ENCODE peak calls at places on chromosomes 13 and 19, in seven cellular contexts. W is CD8-positive, alpha-beta memory T cell; H is A549; E is CD8-positive, alpha-beta T cell; X is tibial artery; U is neuronal stem cell; B is left ventricle myocardium inferior. L is an unnamed sample. For H3K9me3, the result is how much of the 10 kb centered on the place peaks cover.

GRCh38 chr19:45402469-45403070 is 2.3 kb downstream of the PPP1R13L start:
- DNase-seq in W (no peak), H (peak), E (no peak), X (no peak), U (no peak), B (peak), L (no peak)

GRCh38 chr13:108974686-108975085 is 345.3 kb downstream of the MYO16 start:
- DNase-seq in W (no peak), H (no peak), E (no peak), X (no peak), U (no peak), B (no peak), L (no peak)

GRCh38 chr13:40434516-40435397 is 231.7 kb downstream of the FOXO1 start:
- DNase-seq in W (no peak), H (no peak), E (no peak), X (no peak), U (no peak), B (no peak), L (no peak)

GRCh38 chr19:2952953-2953481 is 8.2 kb upstream of the ZNF77 start:
- DNase-seq in W (no peak), H (no peak), E (no peak), X (no peak), U (no peak), B (no peak), L (no peak)

GRCh38 chr13:108342369-108343289 is 73.1 kb downstream of the TNFSF13B start:
- DNase-seq in W (no peak), H (peak), E (no peak), X (no peak), U (peak), B (no peak), L (no peak)

GRCh38 chr13:77267362-77267761 is 59.5 kb downstream of the MYCBP2 start:
- DNase-seq in W (no peak), H (no peak), E (no peak), X (no peak), U (no peak), B (no peak), L (no peak)

GRCh38 chr13:23987331-23987730 is 90.0 kb upstream of the C1QTNF9B start:
- DNase-seq in W (no peak), H (no peak), E (no peak), X (no peak), U (no peak), B (no peak), L (no peak)

GRCh38 chr19:13881692-13882418 is 4.9 kb downstream of the NANOS3 start:
- DNase-seq in W (peak), H (no peak), E (no peak), X (no peak), U (no peak), B (no peak), L (no peak)

GRCh38 chr13:72104656-72105180 is 237.7 kb upstream of the DACH1 start:
- DNase-seq in W (no peak), H (no peak), E (no peak), X (no peak), U (no peak), B (no peak), L (no peak)

GRCh38 chr19:1285737-1286360 is at the start of gene EFNA2:
- DNase-seq in W (no peak), H (no peak), E (no peak), X (no peak), U (no peak), B (no peak), L (no peak)

DNA sequence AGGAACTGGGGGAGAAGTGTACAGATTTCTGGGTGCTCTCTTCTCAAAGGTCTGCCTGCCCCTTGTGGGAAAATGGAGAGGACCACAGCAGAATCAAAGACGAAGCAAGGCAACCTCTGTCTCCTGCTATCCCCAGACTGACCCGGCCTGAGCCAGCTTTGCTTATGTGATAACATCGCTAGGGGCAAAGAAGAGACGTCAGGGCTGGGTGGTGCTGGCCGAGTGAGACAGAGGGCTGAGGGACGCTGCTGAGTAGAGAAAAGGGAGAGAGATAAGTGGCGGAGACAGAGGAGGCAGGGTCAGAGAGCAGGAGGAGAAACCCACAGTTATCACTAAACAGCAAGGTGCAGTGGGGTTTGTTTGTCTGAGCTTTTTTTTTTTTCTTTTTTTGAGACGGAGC is 4.6 kb upstream of the MUC16 start:
- DNase-seq in W (no peak), H (peak), E (no peak), X (no peak), U (no peak), B (no peak), L (no peak)
- H3K9me3 ChIP-seq in W (under half), H (under half), E (under half), X (under half), U (under half), B (under half), L (under half)

DNA sequence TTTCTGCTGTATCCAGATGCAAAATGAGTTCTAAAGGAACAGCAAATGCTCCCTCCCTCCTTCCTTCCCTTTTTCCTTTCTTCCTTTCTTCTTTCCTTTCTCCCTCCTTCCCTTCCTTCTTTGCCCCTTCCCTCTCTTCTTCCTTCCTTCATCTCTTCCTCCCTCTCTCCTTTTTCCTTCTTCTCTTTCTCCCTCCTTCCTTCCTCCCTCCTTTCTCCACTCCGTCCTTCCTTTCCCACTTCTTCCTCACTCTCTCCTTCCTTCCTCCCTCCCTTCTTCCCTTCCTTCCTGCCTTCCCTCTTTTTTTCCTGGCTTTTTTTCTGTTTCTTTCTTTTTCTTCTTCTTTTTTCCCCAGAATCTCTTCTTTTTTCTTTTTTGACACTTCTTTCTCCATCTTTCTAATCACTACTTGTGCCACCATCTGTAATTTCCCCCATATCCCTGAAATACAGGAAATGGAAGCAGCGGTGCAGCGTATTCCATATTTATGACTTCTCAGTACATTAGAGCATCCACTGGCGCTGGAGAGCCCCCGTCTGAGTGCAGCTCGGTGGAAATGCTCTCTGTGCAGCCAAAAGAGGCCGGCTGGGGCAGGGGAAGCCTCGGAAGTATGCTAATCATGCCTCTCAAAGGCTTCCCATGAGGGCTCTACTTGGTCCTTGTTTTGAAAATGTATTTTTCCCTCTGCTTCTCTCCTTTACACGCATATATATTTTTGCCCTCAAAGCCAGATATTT is 275.6 kb downstream of the TSHZ3 start:
- DNase-seq in W (no peak), H (no peak), E (no peak), X (no peak), U (no peak), B (no peak), L (no peak)
- H3K9me3 ChIP-seq in W (under half), H (under half), E (under half), X (under half), U (under half), B (under half), L (under half)

GRCh38 chr19:56573914-56574313 is 6.6 kb downstream of the ZNF470 start:
- DNase-seq in W (no peak), H (no peak), E (no peak), X (no peak), U (no peak), B (no peak), L (no peak)
- H3K9me3 ChIP-seq in W (half or more), H (half or more), E (half or more), X (half or more), U (under half), B (half or more), L (half or more)

DNA sequence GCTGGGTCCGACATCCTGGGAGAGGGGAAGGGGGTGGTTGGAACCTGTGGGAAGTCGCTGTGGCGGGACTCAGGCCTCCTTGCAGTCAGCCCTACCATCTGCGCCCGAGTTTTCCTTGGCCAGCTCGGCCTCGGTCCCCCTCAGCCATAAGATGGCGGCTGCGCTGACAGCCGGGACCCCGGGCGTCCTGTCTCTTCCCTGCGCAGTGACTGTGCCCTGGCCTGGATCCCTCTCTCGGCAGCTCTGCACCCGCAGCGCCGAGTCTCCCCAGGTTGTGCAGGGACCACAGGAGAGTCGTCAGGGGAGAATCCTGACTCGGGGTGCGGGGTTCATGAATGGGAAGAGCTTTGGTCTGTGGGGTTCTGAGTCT is 345 bp downstream of the ZNF257 start:
- DNase-seq in W (peak), H (no peak), E (peak), X (no peak), U (no peak), B (no peak), L (peak)
- H3K9me3 ChIP-seq in W (under half), H (under half), E (under half), X (under half), U (under half), B (under half), L (under half)

GRCh38 chr13:59270327-59270726 is 893.4 kb downstream of the DIAPH3 start:
- DNase-seq in W (no peak), H (no peak), E (no peak), X (no peak), U (no peak), B (no peak), L (no peak)

GRCh38 chr13:59261928-59262488 is 901.7 kb downstream of the DIAPH3 start:
- DNase-seq in W (no peak), H (peak), E (no peak), X (no peak), U (no peak), B (no peak), L (no peak)

GRCh38 chr13:59269476-59269875 is 894.3 kb downstream of the DIAPH3 start:
- DNase-seq in W (no peak), H (no peak), E (no peak), X (no peak), U (no peak), B (no peak), L (no peak)

GRCh38 chr13:59263531-59263930 is 900.2 kb downstream of the DIAPH3 start:
- DNase-seq in W (no peak), H (no peak), E (no peak), X (no peak), U (no peak), B (no peak), L (no peak)

DNA sequence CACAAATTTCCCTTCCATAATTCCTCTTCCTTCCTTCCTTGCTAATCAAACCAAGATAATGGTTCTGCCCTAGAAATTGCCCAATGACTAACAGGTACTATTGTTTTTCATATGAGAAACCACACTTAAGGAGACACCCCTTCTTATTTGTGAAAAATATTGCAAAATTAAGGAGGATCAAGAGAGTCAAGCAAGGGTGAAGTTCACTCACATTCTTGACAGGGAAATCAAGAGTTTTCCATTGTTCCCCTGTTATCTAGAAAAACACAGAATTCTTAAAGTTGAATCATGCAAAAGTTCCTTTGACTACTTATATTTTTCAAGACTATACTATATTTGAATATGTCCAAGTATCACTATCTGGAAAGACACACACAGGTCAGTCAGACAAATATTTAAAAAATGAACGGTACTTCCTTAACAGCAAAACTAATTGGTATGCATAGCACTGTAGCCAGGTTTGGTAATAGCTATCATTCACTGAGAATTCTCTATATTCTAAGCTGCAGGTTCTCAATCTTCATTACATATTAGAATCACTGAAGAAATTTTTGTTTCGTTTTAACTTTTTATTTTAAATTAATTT is 897.2 kb downstream of the DIAPH3 start:
- DNase-seq in W (no peak), H (no peak), E (no peak), X (no peak), U (no peak), B (no peak), L (no peak)
- H3K9me3 ChIP-seq in W (under half), H (under half), E (under half), X (under half), U (under half), B (under half), L (under half)